ENCODE peak calls at places on chromosomes 4 and X, in eight cellular contexts. F is HepG2, A is A549, P is sigmoid colon, T is transverse colon, W is suprapubic skin, K is tibial nerve, Y is upper lobe of left lung. C is an unnamed sample.

GRCh38 chr4:10093801-10094552 is 22.6 kb downstream of the WDR1 start:
- DNase-seq in F (no peak), A (no peak), P (no peak), T (no peak), W (no peak), K (no peak), Y (no peak), C (peak)

GRCh38 chrX:72052415-72053090 is 79.2 kb downstream of the RTL5 start:
- DNase-seq in F (no peak), A (no peak), P (no peak), T (no peak), W (no peak), K (no peak), Y (no peak), C (no peak)

GRCh38 chr4:73520821-73521220 is 39.3 kb downstream of the AFM start:
- DNase-seq in F (no peak), A (peak), P (no peak), T (no peak), W (no peak), K (no peak), Y (no peak), C (no peak)

GRCh38 chrX:56366901-56367300 is 134.7 kb downstream of the KLF8 start:
- DNase-seq in F (no peak), A (no peak), P (peak), T (peak), W (no peak), K (no peak), Y (no peak), C (no peak)

GRCh38 chr4:156941940-156942548 is 29.6 kb downstream of the PDGFC start:
- DNase-seq in F (peak), A (peak), P (peak), T (peak), W (no peak), K (no peak), Y (no peak), C (peak)

GRCh38 chrX:110228453-110228852 is 89.4 kb downstream of the AMMECR1 start:
- DNase-seq in F (no peak), A (no peak), P (no peak), T (no peak), W (no peak), K (no peak), Y (no peak), C (no peak)

GRCh38 chr4:13918110-13918509 is 290.6 kb upstream of the BOD1L1 start:
- DNase-seq in F (peak), A (peak), P (peak), T (peak), W (no peak), K (no peak), Y (no peak), C (peak)

GRCh38 chrX:65300104-65300809 is 234.3 kb downstream of the LAS1L start:
- DNase-seq in F (peak), A (no peak), P (no peak), T (no peak), W (no peak), K (no peak), Y (no peak), C (no peak)

GRCh38 chr4:182066037-182066436 is 177.2 kb upstream of the TENM3 start:
- DNase-seq in F (no peak), A (no peak), P (no peak), T (no peak), W (no peak), K (no peak), Y (no peak), C (no peak)

GRCh38 chr4:28082686-28083390 is 1222.2 kb downstream of the STIM2 start:
- DNase-seq in F (no peak), A (no peak), P (no peak), T (no peak), W (no peak), K (no peak), Y (no peak), C (no peak)

GRCh38 chr4:117467404-117467803 is 382.0 kb upstream of the TRAM1L1 start:
- DNase-seq in F (no peak), A (no peak), P (no peak), T (no peak), W (no peak), K (no peak), Y (no peak), C (no peak)

DNA sequence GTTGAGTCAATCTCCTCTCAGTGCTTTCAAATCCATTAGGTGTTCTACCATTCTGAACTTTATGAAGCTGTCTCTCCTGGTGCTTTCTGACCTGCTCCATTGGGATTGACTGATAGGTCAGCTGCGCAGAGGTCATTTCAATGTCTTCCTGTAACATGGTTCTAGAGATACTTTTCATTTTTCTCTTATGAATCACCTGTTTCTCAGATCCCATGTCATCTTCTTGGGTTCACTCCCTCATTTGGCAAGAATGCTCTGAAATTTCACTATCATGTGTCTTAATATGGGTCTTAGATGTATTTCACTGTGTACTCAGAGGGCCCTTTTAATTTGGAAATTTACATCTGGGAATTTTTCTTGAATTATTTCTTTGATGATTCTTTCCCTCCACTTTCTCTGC is 13.8 kb upstream of the PGM2 start:
- DNase-seq in F (no peak), A (peak), P (no peak), T (no peak), W (no peak), K (no peak), Y (no peak), C (no peak)
- TF ChIP-seq EP300 in F (no peak), A (no peak), P (no peak), T (no peak), W (no peak), K (no peak), Y (no peak), C (no peak)

GRCh38 chr4:3044812-3045499 is 29.4 kb downstream of the HTT-AS start:
- DNase-seq in F (no peak), A (no peak), P (no peak), T (no peak), W (no peak), K (no peak), Y (no peak), C (no peak)
- TF ChIP-seq POLR2A in F (no peak), A (no peak), P (no peak), T (no peak), W (no peak), K (no peak), Y (no peak), C (no peak)

GRCh38 chrX:120457766-120458180 is 11.3 kb downstream of the LAMP2 start:
- DNase-seq in F (no peak), A (no peak), P (no peak), T (no peak), W (no peak), K (no peak), Y (no peak), C (no peak)
- TF ChIP-seq EP300 in F (no peak), A (no peak), P (no peak), T (no peak), W (no peak), K (no peak), Y (no peak), C (no peak)

GRCh38 chrX:53441531-53442321 is 7.6 kb upstream of the HSD17B10 start:
- DNase-seq in F (peak), A (peak), P (peak), T (peak), W (peak), K (peak), Y (peak), C (peak)
- TF ChIP-seq POLR2A in F (no peak), A (peak), P (no peak), T (peak), W (no peak), K (no peak), Y (no peak), C (no peak)

DNA sequence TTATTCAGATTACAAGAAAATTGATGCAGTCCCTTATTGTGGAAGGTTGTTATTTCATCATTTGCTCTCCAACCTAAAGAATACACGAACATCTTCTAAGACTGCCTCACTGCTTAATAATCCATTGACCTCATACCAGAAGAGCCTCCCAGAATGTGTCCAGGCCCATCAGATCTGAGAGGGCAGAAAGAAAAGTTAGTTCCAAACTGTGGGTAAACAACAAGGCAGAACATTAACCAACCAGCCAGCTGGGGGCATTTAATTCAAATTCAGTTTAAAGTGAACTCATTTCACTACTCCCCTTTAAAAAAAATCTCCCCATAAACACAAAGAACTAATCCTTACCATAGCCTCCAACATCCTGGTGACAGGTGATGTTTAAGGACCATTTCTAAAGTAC is 13.8 kb downstream of the GPC4 start:
- DNase-seq in F (no peak), A (no peak), P (no peak), T (no peak), W (no peak), K (no peak), Y (no peak), C (no peak)
- TF ChIP-seq EP300 in F (no peak), A (no peak), P (no peak), T (no peak), W (no peak), K (no peak), Y (no peak), C (no peak)

DNA sequence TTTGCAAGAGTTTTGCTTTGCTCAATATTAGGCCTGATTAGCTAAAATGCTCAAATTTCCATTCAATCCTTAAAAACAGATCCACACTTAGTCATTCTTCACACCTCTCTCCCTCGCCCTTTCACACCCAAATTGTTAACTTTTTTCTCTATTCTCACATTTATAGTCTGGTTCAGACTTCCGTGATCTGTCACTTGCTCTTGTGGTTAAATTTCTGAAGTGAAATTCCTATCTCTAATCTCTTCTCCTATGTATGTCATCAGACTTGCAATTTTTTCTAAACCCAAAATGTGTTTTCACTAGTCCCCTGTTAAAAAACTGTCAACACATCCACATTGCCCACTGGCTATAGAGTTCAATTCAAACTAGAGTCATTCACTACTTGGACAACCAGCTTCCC is 63.2 kb downstream of the SNCA start:
- DNase-seq in F (no peak), A (no peak), P (no peak), T (no peak), W (no peak), K (no peak), Y (no peak), C (no peak)
- TF ChIP-seq POLR2A in F (no peak), A (no peak), P (no peak), T (no peak), W (no peak), K (no peak), Y (no peak), C (no peak)